ENCODE peak calls at places on chromosome 9, in ten cellular contexts. S is GM23338, R is PC-3, P is neural progenitor cell, M is astrocyte, H is SK-N-SH, A is mesendoderm, K is GM23248, V is keratinocyte, G is HepG2. X is an unnamed sample. For H3K4me1 and H3K79me2, the result is how much of the 10 kb centered on the place peaks cover.

GRCh38 chr9:104264431-104264830 is 170.3 kb downstream of the SMC2 start:
- DNase-seq in S (no peak), R (no peak), P (no peak), M (no peak), H (no peak), A (no peak), K (no peak), V (no peak), G (no peak), X (no peak)

GRCh38 chr9:33187519-33188218 is 20.5 kb upstream of the B4GALT1 start:
- DNase-seq in S (no peak), R (no peak), P (no peak), M (peak), H (no peak), A (peak), K (peak), V (no peak), G (no peak), X (peak)

GRCh38 chr9:77883846-77884771 is 147.5 kb downstream of the GNAQ start:
- DNase-seq in S (peak), R (no peak), P (peak), M (peak), H (no peak), A (peak), K (peak), V (peak), G (no peak), X (no peak)

GRCh38 chr9:14433293-14433818 is 119.4 kb upstream of the NFIB start:
- DNase-seq in S (no peak), R (no peak), P (no peak), M (peak), H (peak), A (no peak), K (no peak), V (no peak), G (no peak), X (no peak)

GRCh38 chr9:124855944-124856773 is 2.9 kb downstream of the WDR38 start:
- DNase-seq in S (peak), R (peak), P (peak), M (no peak), H (peak), A (peak), K (peak), V (no peak), G (peak), X (no peak)

GRCh38 chr9:136551401-136552116 is 5.7 kb upstream of the NOTCH1 start:
- DNase-seq in S (peak), R (peak), P (peak), M (peak), H (no peak), A (peak), K (peak), V (no peak), G (no peak), X (peak)

GRCh38 chr9:118438805-118439204 is 734.6 kb downstream of the TLR4 start:
- DNase-seq in S (no peak), R (no peak), P (no peak), M (no peak), H (no peak), A (peak), K (no peak), V (no peak), G (no peak), X (peak)

GRCh38 chr9:14573319-14573718 is 119.9 kb downstream of the ZDHHC21 start:
- DNase-seq in S (no peak), R (peak), P (no peak), M (no peak), H (no peak), A (no peak), K (no peak), V (no peak), G (no peak), X (no peak)

GRCh38 chr9:26502311-26502710 is 390.3 kb downstream of the CAAP1 start:
- DNase-seq in S (peak), R (peak), P (peak), M (no peak), H (no peak), A (peak), K (no peak), V (no peak), G (no peak), X (peak)

GRCh38 chr9:129242191-129242953 is 64.3 kb upstream of the IER5L start:
- DNase-seq in S (peak), R (no peak), P (no peak), M (no peak), H (no peak), A (no peak), K (no peak), V (no peak), G (no peak), X (no peak)

GRCh38 chr9:37497320-37497719 is 11.6 kb downstream of the POLR1E start:
- DNase-seq in S (no peak), R (no peak), P (no peak), M (no peak), H (no peak), A (no peak), K (no peak), V (no peak), G (no peak), X (no peak)
- H3K4me2 ChIP-seq in S (no peak), R (no peak), P (no peak), M (no peak), H (no peak), A (no peak), K (no peak), V (no peak), G (no peak), X (no peak)

DNA sequence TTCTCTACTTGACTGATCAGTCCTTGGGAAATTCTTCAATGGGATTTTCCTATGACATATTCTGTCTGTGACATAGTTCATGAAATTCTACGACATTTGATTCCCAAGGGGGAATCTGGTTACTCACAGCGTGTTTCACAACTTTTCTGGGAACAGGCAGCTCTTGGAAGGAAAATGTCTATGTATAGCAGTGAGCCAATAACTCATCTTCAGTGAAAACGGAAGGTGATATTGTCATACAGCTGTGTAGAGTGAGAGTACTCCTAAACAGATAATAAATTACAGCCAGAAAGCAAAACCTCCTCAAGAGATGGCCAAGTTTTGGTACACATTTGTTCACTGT is 91.4 kb downstream of the C9orf152 start:
- DNase-seq in S (no peak), R (peak), P (no peak), M (peak), H (no peak), A (no peak), K (peak), V (no peak), G (no peak), X (peak)
- H3K4me1 ChIP-seq in S (under half), R (under half), P (under half), M (under half), H (under half), A (under half), K (under half), V (under half), G (under half), X (under half)

GRCh38 chr9:126805546-126806262 is 864 bp downstream of the ZBTB43 start:
- DNase-seq in S (peak), R (peak), P (peak), M (peak), H (no peak), A (peak), K (peak), V (no peak), G (peak), X (peak)
- H3K79me2 ChIP-seq in S (under half), R (under half), P (under half), M (under half), H (half or more), A (under half), K (half or more), V (under half), G (under half), X (half or more)

GRCh38 chr9:88238281-88238571 is 100.0 kb upstream of the SPATA31C2 start:
- DNase-seq in S (no peak), R (no peak), P (no peak), M (no peak), H (no peak), A (no peak), K (no peak), V (no peak), G (no peak), X (no peak)

GRCh38 chr9:88243736-88244135 is 105.5 kb upstream of the SPATA31C2 start:
- DNase-seq in S (no peak), R (peak), P (no peak), M (no peak), H (no peak), A (no peak), K (no peak), V (no peak), G (no peak), X (peak)
- H3K4me2 ChIP-seq in S (no peak), R (no peak), P (no peak), M (no peak), H (no peak), A (no peak), K (no peak), V (no peak), G (no peak), X (no peak)

DNA sequence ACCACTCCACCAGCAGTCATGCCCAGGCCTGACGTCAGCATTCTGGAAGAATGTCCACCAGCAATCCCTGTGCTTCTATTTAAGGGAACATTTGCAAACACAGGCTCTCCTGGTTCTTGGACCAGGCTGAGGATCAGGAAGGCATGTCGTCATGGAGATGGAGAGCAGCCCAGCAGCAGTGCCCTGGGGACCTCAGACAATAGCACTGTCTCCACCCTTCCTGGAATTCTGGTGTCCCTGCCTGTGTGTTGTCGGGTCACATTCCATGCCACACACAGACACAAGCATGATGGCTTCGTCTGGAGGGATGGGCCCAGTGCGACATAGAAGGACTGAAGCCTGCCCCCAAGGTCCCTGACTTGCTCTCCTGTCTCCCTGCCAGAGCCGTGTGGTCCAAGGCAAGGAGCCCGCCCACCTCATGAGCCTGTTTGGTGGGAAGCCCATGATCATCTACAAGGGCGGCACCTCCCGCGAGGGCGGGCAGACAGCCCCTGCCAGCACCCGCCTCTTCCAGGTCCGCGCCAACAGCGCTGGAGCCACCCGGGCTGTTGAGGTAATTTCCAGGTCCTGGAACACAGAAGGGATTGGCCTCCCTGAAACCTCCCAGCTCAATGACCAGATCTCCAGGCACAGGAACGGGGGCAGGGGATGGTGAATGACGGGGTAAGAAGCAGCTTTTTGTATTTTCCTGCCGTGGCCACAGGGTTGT is 43.8 kb downstream of the STOM start:
- DNase-seq in S (peak), R (peak), P (peak), M (peak), H (no peak), A (peak), K (peak), V (no peak), G (no peak), X (no peak)
- H3K4me1 ChIP-seq in S (under half), R (under half), P (under half), M (under half), H (under half), A (under half), K (under half), V (under half), G (half or more), X (under half)

DNA sequence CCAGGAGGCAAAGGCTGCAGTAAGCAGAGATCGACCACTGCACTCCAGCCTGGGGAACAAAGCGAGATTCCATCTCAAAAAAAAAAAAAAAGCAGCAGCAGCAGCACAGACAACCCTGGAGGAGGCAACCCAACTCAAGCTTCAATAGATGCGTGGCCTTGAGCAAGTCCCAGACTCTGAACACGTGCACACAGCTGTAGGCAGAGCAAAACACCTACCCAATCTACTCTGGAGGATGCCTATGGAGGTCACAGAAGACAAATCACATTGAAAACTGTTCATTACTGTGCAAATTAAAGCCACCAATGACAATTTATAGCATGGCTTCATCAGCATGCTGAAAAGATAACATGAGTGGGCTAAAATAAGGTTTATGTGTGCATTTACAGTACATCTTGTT is 7.2 kb downstream of the TLE1 start:
- DNase-seq in S (no peak), R (no peak), P (no peak), M (no peak), H (no peak), A (no peak), K (no peak), V (no peak), G (no peak), X (no peak)
- H3K79me2 ChIP-seq in S (half or more), R (half or more), P (half or more), M (half or more), H (half or more), A (half or more), K (under half), V (half or more), G (half or more), X (half or more)

GRCh38 chr9:75147638-75148037 is 59.3 kb downstream of the OSTF1 start:
- DNase-seq in S (no peak), R (no peak), P (no peak), M (peak), H (no peak), A (no peak), K (peak), V (no peak), G (no peak), X (no peak)
- H3K4me2 ChIP-seq in S (no peak), R (no peak), P (no peak), M (peak), H (peak), A (no peak), K (peak), V (no peak), G (no peak), X (no peak)

X was measured in hepatocyte.